ENCODE peak calls at places on chromosomes 12 and 14, in four cellular contexts. V is B cell; P is stimulated activated CD4-positive, alpha-beta T cell treated with anti-CD3 and anti-CD28 coated beads, Interleukin-15, amount 100 ng/mL, for 1 hour; C is SJSA1. L is an unnamed sample.

GRCh38 chr12:96375173-96375572 is 25.1 kb downstream of the CDK17 start:
- DNase-seq in V (no peak), P (no peak), C (no peak), L (peak; percentile 50)

GRCh38 chr12:78562358-78563205 is 302.0 kb upstream of the SYT1 start:
- DNase-seq in C (no peak), P (no peak), V (no peak), L (peak; percentile 40)

GRCh38 chr12:27828196-27828595 is 48.2 kb upstream of the MANSC4 start:
- DNase-seq in C (no peak), P (no peak), V (no peak), L (no peak)

GRCh38 chr14:102126807-102127455 is 12.8 kb upstream of the WDR20 start:
- DNase-seq in V (no peak), C (no peak), P (no peak), L (no peak)

GRCh38 chr14:70148911-70149675 is 39.7 kb downstream of the SLC8A3 start:
- DNase-seq in V (no peak), C (no peak), P (no peak), L (no peak)

GRCh38 chr12:121489874-121490273 is 90.0 kb downstream of the RNF34 start:
- DNase-seq in P (no peak), C (no peak), V (no peak), L (no peak)

GRCh38 chr12:109773384-109774011 is 59.7 kb downstream of the TRPV4 start:
- DNase-seq in V (peak; percentile 11), C (no peak), P (no peak), L (no peak)

GRCh38 chr14:95314609-95315008 is 5.1 kb downstream of the CLMN start:
- DNase-seq in C (no peak), V (no peak), P (no peak), L (peak; percentile 20)

GRCh38 chr12:29431516-29431915 is 50.5 kb upstream of the ERGIC2 start:
- DNase-seq in C (no peak), V (no peak), P (no peak), L (no peak)

GRCh38 chr12:82650627-82651337 is 35.9 kb upstream of the TMTC2 start:
- DNase-seq in C (no peak), V (no peak), P (no peak), L (peak; percentile 25)

GRCh38 chr12:57456145-57456700 is 1.1 kb downstream of the INHBE start:
- DNase-seq in V (peak; percentile 66), C (peak; percentile 100), P (no peak), L (peak; percentile 28)

GRCh38 chr12:45268672-45269406 is 52.9 kb downstream of the ANO6 start:
- DNase-seq in V (no peak), C (peak; percentile 87), P (no peak), L (peak; percentile 96)

GRCh38 chr14:79162833-79163232 is 992.7 kb downstream of the NRXN3 start:
- DNase-seq in V (no peak), P (no peak), C (no peak), L (no peak)

GRCh38 chr14:64423987-64424386 is 35.8 kb downstream of the MTHFD1 start:
- DNase-seq in C (peak; percentile 79), V (no peak), P (no peak), L (peak; percentile 13)

GRCh38 chr12:123772074-123772473 is 10.0 kb downstream of the DNAH10 start:
- DNase-seq in V (no peak), C (no peak), P (no peak), L (no peak)

GRCh38 chr12:113227169-113227568 is 5.9 kb downstream of the TPCN1 start:
- DNase-seq in P (no peak), C (no peak), V (no peak), L (no peak)

GRCh38 chr12:14948672-14949071 is 10.3 kb upstream of the ERP27 start:
- DNase-seq in C (peak; percentile 69), P (no peak), V (peak; percentile 79), L (peak; percentile 71)

GRCh38 chr12:9049520-9050133 is 60.3 kb downstream of the KLRG1 start:
- DNase-seq in P (no peak), V (no peak), C (no peak), L (peak; percentile 73)

GRCh38 chr12:56126732-56127239 is 1.3 kb upstream of the ESYT1 start:
- DNase-seq in V (no peak), P (no peak), C (no peak), L (no peak)

GRCh38 chr12:110745632-110746284 is 3.1 kb upstream of the PPP1CC start:
- DNase-seq in V (no peak), P (no peak), C (no peak), L (peak; percentile 16)

GRCh38 chr14:65277027-65277426 is 135.5 kb upstream of the FUT8 start:
- DNase-seq in V (no peak), C (no peak), P (no peak), L (no peak)

GRCh38 chr12:11885261-11886038 is 185.3 kb upstream of the BCL2L14 start:
- DNase-seq in P (no peak), C (peak; percentile 77), V (no peak), L (peak; percentile 7)

GRCh38 chr12:1920436-1920835 is 2.0 kb upstream of the CACNA2D4 start:
- DNase-seq in P (no peak), C (no peak), V (no peak), L (no peak)

GRCh38 chr14:101018561-101019290 is 115.2 kb upstream of the RTL1 start:
- DNase-seq in C (peak; percentile 27), P (no peak), V (peak; percentile 13), L (no peak)

GRCh38 chr12:63164911-63165310 is 13.9 kb upstream of the AVPR1A start:
- DNase-seq in V (no peak), P (no peak), C (no peak), L (no peak)

GRCh38 chr12:113862570-113863454 is 103.3 kb downstream of the RBM19 start:
- DNase-seq in C (peak; percentile 91), P (no peak), V (peak; percentile 46), L (peak; percentile 61)

GRCh38 chr12:68743416-68743815 is 2.6 kb upstream of the SLC35E3 start:
- DNase-seq in C (no peak), V (no peak), P (no peak), L (no peak)

GRCh38 chr12:632102-632696 is 31.0 kb downstream of the NINJ2 start:
- DNase-seq in C (peak; percentile 89), P (no peak), V (no peak), L (peak; percentile 85)

GRCh38 chr12:121996945-121997612 is 24.6 kb upstream of the BCL7A start:
- DNase-seq in C (no peak), V (peak; percentile 45), P (no peak), L (no peak)

GRCh38 chr14:39033371-39033770 is 69.7 kb downstream of the SEC23A start:
- DNase-seq in C (no peak), V (no peak), P (no peak), L (no peak)

GRCh38 chr12:121800694-121801600 is 2.9 kb upstream of the SETD1B start:
- DNase-seq in P (no peak), V (peak; percentile 68), C (peak; percentile 83), L (peak; percentile 82)

GRCh38 chr14:94048676-94049624 is 22.8 kb downstream of the OTUB2 start:
- DNase-seq in V (no peak), C (no peak), P (no peak), L (no peak)

GRCh38 chr12:91186189-91186588 is 3.6 kb upstream of the DCN start:
- DNase-seq in V (no peak), P (no peak), C (no peak), L (no peak)

GRCh38 chr12:29807125-29807524 is 23.4 kb upstream of the TMTC1 start:
- DNase-seq in V (no peak), C (no peak), P (no peak), L (no peak)

L was measured in fibroblast of the aortic adventitia.